ENCODE peak calls at places on chromosomes 12 and 14, in seven cellular contexts. M is progenitor cell of endocrine pancreas, R is NT2/D1, U is left cardiac atrium, J is hippocampal formation, D is cardiac septum, P is renal cortical epithelial cell. I is an unnamed sample.

GRCh38 chr12:53770281-53770680 is 18.5 kb upstream of the CISTR start:
- DNase-seq in R (no peak), J (no peak), U (no peak), M (no peak), D (no peak), P (peak; percentile 88), I (peak; percentile 80)

GRCh38 chr12:77382096-77382742 is 316.9 kb upstream of the E2F7 start:
- DNase-seq in J (no peak), P (no peak), M (no peak), D (no peak), R (no peak), U (no peak), I (no peak)

GRCh38 chr14:105711841-105712460 is 185.6 kb downstream of the TMEM121 start:
- DNase-seq in D (no peak), R (no peak), P (no peak), J (no peak), U (no peak), M (no peak), I (no peak)

GRCh38 chr12:130320553-130320952 is 17.1 kb upstream of the PIWIL1 start:
- DNase-seq in R (no peak), U (no peak), M (no peak), J (no peak), D (no peak), P (no peak), I (no peak)

GRCh38 chr12:93759512-93760081 is 82.4 kb downstream of the CRADD start:
- DNase-seq in D (no peak), M (no peak), R (no peak), J (no peak), P (no peak), U (no peak), I (no peak)

GRCh38 chr14:65134651-65135579 is 32.6 kb upstream of the MAX start:
- DNase-seq in U (no peak), R (no peak), J (no peak), M (no peak), D (no peak), P (peak; percentile 18), I (no peak)

GRCh38 chr14:37247777-37248461 is 50.2 kb downstream of the MIPOL1 start:
- DNase-seq in U (no peak), M (no peak), R (no peak), J (no peak), P (no peak), D (no peak), I (no peak)

GRCh38 chr14:102451064-102451352 is 58.6 kb downstream of the ANKRD9 start:
- DNase-seq in D (no peak), J (peak; percentile 26), P (no peak), M (no peak), U (no peak), R (no peak), I (no peak)

GRCh38 chr14:63229330-63230059 is 25.3 kb downstream of the RHOJ start:
- DNase-seq in M (no peak), R (no peak), J (no peak), P (no peak), D (no peak), U (peak; percentile 37), I (no peak)

GRCh38 chr14:104550849-104551728 is 28.5 kb upstream of the C14orf180 start:
- DNase-seq in D (peak; percentile 69), U (peak; percentile 5), J (no peak), M (no peak), P (no peak), R (no peak), I (no peak)

GRCh38 chr12:30286345-30286926 is 409.2 kb downstream of the IPO8 start:
- DNase-seq in R (no peak), U (no peak), M (no peak), J (no peak), D (no peak), P (peak; percentile 1), I (peak; percentile 18)

GRCh38 chr12:111404362-111405148 is 1.2 kb upstream of the SH2B3 start:
- DNase-seq in R (peak; percentile 49), P (peak; percentile 89), D (no peak), J (no peak), M (no peak), U (peak; percentile 54), I (no peak)

GRCh38 chr12:11941601-11942360 is 129.0 kb upstream of the BCL2L14 start:
- DNase-seq in M (no peak), U (no peak), P (peak; percentile 91), J (no peak), R (no peak), D (no peak), I (peak; percentile 51)